ENCODE peak calls at places on chromosomes 13 and 19, in four cellular contexts. K is left lung, W is GM23248, M is transverse colon. A is an unnamed sample. For H3K27me3, the result is how much of the 10 kb centered on the place peaks cover.

GRCh38 chr19:3324405-3324856 is 42.0 kb upstream of the NFIC start:
- DNase-seq in M (peak), K (peak), W (no peak), A (peak)

GRCh38 chr13:51804295-51805172 is 571 bp upstream of the DHRS12 start:
- DNase-seq in W (peak), K (no peak), M (peak), A (no peak)

GRCh38 chr13:105814219-105814901 is 721.1 kb downstream of the EFNB2 start:
- DNase-seq in K (no peak), M (no peak), W (no peak), A (no peak)

GRCh38 chr13:41034382-41034781 is 15.3 kb upstream of the ELF1 start:
- DNase-seq in M (no peak), W (no peak), K (no peak), A (no peak)

GRCh38 chr13:87089391-87089790 is 581.8 kb upstream of the SLITRK5 start:
- DNase-seq in M (no peak), K (no peak), W (peak), A (no peak)

GRCh38 chr13:114199961-114200672 is 21.1 kb downstream of the CFAP97D2 start:
- DNase-seq in W (peak), M (no peak), K (no peak), A (no peak)

GRCh38 chr19:11887247-11887617 is 350 bp upstream of the ZNF69 start:
- DNase-seq in K (no peak), M (no peak), W (peak), A (no peak)

GRCh38 chr13:85347251-85347650 is 452.0 kb downstream of the SLITRK6 start:
- DNase-seq in M (no peak), W (no peak), K (no peak), A (no peak)

GRCh38 chr13:112133489-112134149 is 66.7 kb downstream of the SOX1 start:
- DNase-seq in W (no peak), K (no peak), M (no peak), A (no peak)

GRCh38 chr19:6718741-6719539 is 1.5 kb downstream of the C3 start:
- DNase-seq in K (no peak), M (no peak), W (peak), A (peak)

GRCh38 chr19:37484406-37485115 is 15.4 kb downstream of the ZNF570 start:
- DNase-seq in W (no peak), K (no peak), M (no peak), A (no peak)

GRCh38 chr13:39773833-39774232 is 118.4 kb downstream of the COG6 start:
- DNase-seq in M (no peak), W (peak), K (no peak), A (no peak)

GRCh38 chr19:56291857-56292256 is 19.3 kb downstream of the EDDM13 start:
- DNase-seq in K (no peak), M (no peak), W (no peak), A (no peak)

GRCh38 chr19:41376241-41376997 is at the start of gene TMEM91:
- DNase-seq in M (peak), K (peak), W (peak), A (no peak)

GRCh38 chr13:52348081-52348480 is 57.9 kb downstream of the THSD1 start:
- DNase-seq in M (no peak), K (no peak), W (peak), A (no peak)

DNA sequence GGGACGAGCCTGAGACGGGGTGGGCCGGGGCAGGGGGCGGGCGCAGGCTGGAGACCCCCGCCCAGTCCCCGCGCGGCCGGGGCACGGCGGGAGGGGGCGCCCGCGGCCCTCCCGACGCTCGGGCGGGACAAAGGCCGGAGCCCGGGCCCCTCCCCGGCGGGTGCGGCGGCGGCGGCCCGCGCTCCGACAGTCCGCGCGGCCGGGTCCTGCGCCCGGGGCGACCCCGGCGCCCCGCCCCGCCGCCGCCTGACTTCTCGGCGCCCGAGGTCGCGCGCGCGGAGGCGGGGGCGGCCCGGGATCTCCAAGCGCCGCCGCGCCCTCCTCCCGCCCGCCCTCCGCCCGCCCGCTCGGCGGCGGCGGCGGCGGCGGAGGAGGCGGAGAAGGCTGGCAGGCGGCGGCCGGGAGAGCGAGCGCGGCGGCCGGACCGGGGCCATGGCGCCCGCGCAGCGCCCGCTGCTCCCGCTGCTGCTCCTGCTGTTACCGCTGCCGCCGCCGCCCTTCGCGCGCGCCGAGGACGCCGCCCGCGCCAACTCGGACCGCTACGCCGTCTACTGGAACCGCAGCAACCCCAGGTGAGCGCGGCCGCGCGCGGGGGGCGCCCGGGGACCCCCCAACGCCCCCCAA is at the start of gene EFNA2:
- DNase-seq in W (no peak), M (no peak), K (no peak), A (no peak)
- H3K27me3 ChIP-seq in W (under half), M (half or more), K (half or more), A (under half)

DNA sequence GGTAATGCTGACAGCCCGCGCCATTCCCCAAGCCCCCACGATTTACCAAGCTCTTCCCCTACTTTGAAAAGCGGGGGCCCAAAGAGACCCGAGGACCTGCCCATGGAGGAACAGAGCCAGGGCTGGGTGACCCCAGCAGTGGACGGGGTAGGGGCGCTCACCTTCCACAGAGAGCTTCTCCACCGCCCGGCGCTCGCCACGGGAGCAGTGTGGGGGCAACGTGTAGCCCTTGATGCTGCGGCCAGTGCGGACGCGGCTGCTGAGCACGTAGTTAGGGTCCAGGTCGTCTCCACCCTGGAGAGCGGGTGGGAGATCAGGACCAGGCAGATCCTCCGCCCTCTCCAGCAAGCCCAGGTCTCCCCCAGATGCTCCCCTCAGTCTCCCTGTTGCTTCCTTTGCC is 7.4 kb downstream of the CKM start:
- DNase-seq in W (no peak), K (no peak), M (no peak), A (no peak)
- H3K27ac ChIP-seq in W (no peak), K (no peak), M (no peak), A (no peak)

GRCh38 chr19:29952127-29952526 is 10.1 kb downstream of the URI1 start:
- DNase-seq in K (no peak), W (no peak), M (no peak), A (no peak)
- H3K27me3 ChIP-seq in K (under half), W (under half), M (under half), A (under half)

GRCh38 chr19:16525751-16526481 is 16.3 kb downstream of the CHERP start:
- DNase-seq in K (no peak), M (no peak), W (no peak), A (no peak)

GRCh38 chr19:16527971-16528521 is 14.2 kb downstream of the CHERP start:
- DNase-seq in W (peak), M (no peak), K (no peak), A (peak)

GRCh38 chr19:16529466-16530144 is 12.6 kb downstream of the CHERP start:
- DNase-seq in W (no peak), K (no peak), M (no peak), A (no peak)

GRCh38 chr19:16524991-16525734 is 17.1 kb downstream of the CHERP start:
- DNase-seq in K (no peak), M (no peak), W (no peak), A (no peak)

GRCh38 chr19:16527334-16527935 is 14.8 kb downstream of the CHERP start:
- DNase-seq in K (no peak), W (no peak), M (no peak), A (no peak)
- H3K27ac ChIP-seq in K (no peak), W (no peak), M (no peak), A (no peak)

GRCh38 chr19:46413262-46414031 is at the start of gene CCDC8:
- DNase-seq in K (peak), W (peak), M (peak), A (no peak)
- H3K27me3 ChIP-seq in K (half or more), W (under half), M (half or more), A (under half)

GRCh38 chr19:39382991-39383828 is 7.7 kb downstream of the PAF1 start:
- DNase-seq in M (no peak), K (no peak), W (no peak), A (no peak)

GRCh38 chr19:39384839-39385568 is 5.9 kb downstream of the PAF1 start:
- DNase-seq in M (no peak), W (no peak), K (no peak), A (no peak)

GRCh38 chr19:39386557-39386956 is 4.3 kb downstream of the PAF1 start:
- DNase-seq in K (no peak), W (no peak), M (no peak), A (no peak)

GRCh38 chr19:39388657-39389056 is 2.2 kb downstream of the PAF1 start:
- DNase-seq in K (no peak), M (no peak), W (no peak), A (no peak)

GRCh38 chr19:39385629-39386411 is 5.1 kb downstream of the PAF1 start:
- DNase-seq in K (no peak), M (no peak), W (no peak), A (no peak)
- H3K27ac ChIP-seq in K (no peak), M (no peak), W (no peak), A (no peak)

GRCh38 chr13:29815336-29815735 is 35.1 kb downstream of the UBL3 start:
- DNase-seq in M (no peak), K (no peak), W (no peak), A (no peak)
- H3K27me3 ChIP-seq in M (under half), K (under half), W (under half), A (under half)

DNA sequence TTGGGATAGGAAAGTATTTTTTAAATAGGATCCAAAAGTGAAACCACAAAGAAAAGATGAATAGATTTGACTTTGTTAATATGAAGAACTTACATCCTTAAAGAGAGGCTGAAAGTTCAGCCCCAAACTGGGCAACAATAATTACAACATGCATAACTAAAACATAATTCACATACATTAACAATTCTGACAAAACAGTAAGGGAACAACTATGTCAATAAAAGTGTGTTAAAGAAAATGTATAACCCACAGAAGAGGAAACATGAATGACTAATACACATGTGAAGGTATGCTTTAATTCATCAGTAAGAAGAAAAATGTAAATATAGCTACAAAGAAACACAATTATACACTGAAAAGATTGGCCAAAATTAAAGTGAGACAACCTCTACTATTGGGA is 1597.6 kb upstream of the MIR17HG start:
- DNase-seq in W (no peak), M (no peak), K (no peak), A (no peak)
- H3K27ac ChIP-seq in W (no peak), M (no peak), K (no peak), A (no peak)

GRCh38 chr13:110425444-110425780 is 118.3 kb downstream of the COL4A2 start:
- DNase-seq in W (no peak), M (no peak), K (no peak), A (no peak)
- H3K27me3 ChIP-seq in W (under half), M (under half), K (under half), A (under half)

A was measured in CD4-positive, CD25-positive, alpha-beta regulatory T cell.